ENCODE peak calls at places on chromosomes 5 and 9, in four cellular contexts. G, V, Q and D are unnamed samples.

GRCh38 chr9:34171753-34172535 is 6.9 kb upstream of the UBAP1 start:
- DNase-seq in Q (no peak), G (no peak), V (no peak), D (no peak)

GRCh38 chr5:90983148-90983547 is 400.0 kb downstream of the ARRDC3 start:
- DNase-seq in Q (peak), V (peak), G (peak), D (peak)

GRCh38 chr9:13279284-13280162 is at the start of gene MPDZ:
- DNase-seq in Q (peak), V (peak), G (peak), D (peak)

GRCh38 chr9:72991772-72992171 is 38.9 kb upstream of the ALDH1A1 start:
- DNase-seq in Q (no peak), G (no peak), V (no peak), D (no peak)

GRCh38 chr5:143176048-143176447 is 227.4 kb downstream of the NR3C1 start:
- DNase-seq in G (no peak), Q (no peak), V (no peak), D (no peak)

GRCh38 chr5:62143268-62144229 is 162.5 kb upstream of the KIF2A start:
- DNase-seq in V (no peak), G (no peak), Q (no peak), D (no peak)

GRCh38 chr5:134902071-134902801 is 2.7 kb upstream of the PCBD2 start:
- DNase-seq in V (no peak), Q (peak), G (no peak), D (peak)

GRCh38 chr5:37603072-37603471 is 224.0 kb downstream of the WDR70 start:
- DNase-seq in V (no peak), G (no peak), Q (no peak), D (no peak)

GRCh38 chr9:125888220-125888619 is 141.0 kb downstream of the PBX3 start:
- DNase-seq in V (no peak), Q (no peak), G (no peak), D (no peak)

GRCh38 chr5:51398875-51399635 is 15.8 kb downstream of the ISL1 start:
- DNase-seq in Q (no peak), V (no peak), G (no peak), D (no peak)

GRCh38 chr5:147310059-147310704 is 75.4 kb downstream of the STK32A start:
- DNase-seq in Q (no peak), V (peak), G (peak), D (peak)

GRCh38 chr5:65329266-65329665 is 152.5 kb downstream of the ADAMTS6 start:
- DNase-seq in Q (no peak), G (no peak), V (no peak), D (peak)

GRCh38 chr9:121851641-121852091 is 200.2 kb downstream of the DAB2IP start:
- DNase-seq in V (no peak), Q (no peak), G (no peak), D (no peak)

GRCh38 chr5:52063186-52063585 is 679.9 kb downstream of the ISL1 start:
- DNase-seq in Q (no peak), G (no peak), V (no peak), D (no peak)

GRCh38 chr5:98963019-98963418 is 34.2 kb upstream of the CHD1 start:
- DNase-seq in Q (no peak), V (no peak), G (no peak), D (no peak)
- H3K4me3 ChIP-seq in Q (no peak), V (no peak), G (no peak), D (no peak)

GRCh38 chr9:101028346-101029299 is at the start of gene PLPPR1:
- DNase-seq in G (peak), V (peak), Q (peak), D (peak)

GRCh38 chr9:101027246-101027645 is 1.3 kb upstream of the PLPPR1 start:
- DNase-seq in G (no peak), Q (peak), V (no peak), D (no peak)

GRCh38 chr9:101027733-101028345 is 688 bp upstream of the PLPPR1 start:
- DNase-seq in Q (no peak), V (no peak), G (no peak), D (no peak)

GRCh38 chr9:101029300-101030021 is 934 bp downstream of the PLPPR1 start:
- DNase-seq in V (no peak), G (no peak), Q (peak), D (no peak)

DNA sequence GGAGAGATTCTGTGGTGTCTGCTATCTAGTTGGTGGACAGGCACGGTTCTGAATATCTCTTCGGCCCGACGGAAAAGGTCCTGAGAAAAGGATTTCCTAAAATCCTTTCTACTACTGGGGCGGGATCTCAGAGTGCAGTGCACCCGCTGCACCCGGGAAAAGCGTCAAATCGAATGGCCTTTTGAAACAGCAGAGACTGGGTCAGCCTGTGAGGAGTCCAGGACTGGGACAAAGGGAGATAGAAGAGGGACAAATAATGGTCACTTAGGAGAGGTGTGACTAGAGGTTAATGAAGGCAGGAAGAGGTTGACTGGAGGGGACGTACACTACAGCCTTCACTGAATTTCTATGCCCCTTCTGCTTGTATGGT is 1.5 kb downstream of the PLPPR1 start:
- DNase-seq in V (no peak), Q (no peak), G (no peak), D (no peak)
- H3K4me3 ChIP-seq in V (no peak), Q (peak), G (no peak), D (no peak)

GRCh38 chr9:97038551-97038908 is 412 bp downstream of the CTSV start:
- DNase-seq in V (no peak), G (no peak), Q (no peak), D (no peak)
- H3K4me3 ChIP-seq in V (peak), G (peak), Q (peak), D (peak)

GRCh38 chr9:137306546-137307254 is 4.6 kb upstream of the NRARP start:
- DNase-seq in Q (no peak), G (no peak), V (no peak), D (no peak)
- H3K4me3 ChIP-seq in Q (no peak), G (no peak), V (no peak), D (no peak)

GRCh38 chr5:43602456-43602817 is 543 bp upstream of the NNT start:
- DNase-seq in Q (peak), V (peak), G (no peak), D (peak)
- H3K4me3 ChIP-seq in Q (peak), V (peak), G (peak), D (peak)

GRCh38 chr5:95673076-95673475 is 9.7 kb downstream of the SPATA9 start:
- DNase-seq in V (no peak), G (no peak), Q (no peak), D (no peak)
- H3K4me3 ChIP-seq in V (no peak), G (no peak), Q (no peak), D (no peak)

DNA sequence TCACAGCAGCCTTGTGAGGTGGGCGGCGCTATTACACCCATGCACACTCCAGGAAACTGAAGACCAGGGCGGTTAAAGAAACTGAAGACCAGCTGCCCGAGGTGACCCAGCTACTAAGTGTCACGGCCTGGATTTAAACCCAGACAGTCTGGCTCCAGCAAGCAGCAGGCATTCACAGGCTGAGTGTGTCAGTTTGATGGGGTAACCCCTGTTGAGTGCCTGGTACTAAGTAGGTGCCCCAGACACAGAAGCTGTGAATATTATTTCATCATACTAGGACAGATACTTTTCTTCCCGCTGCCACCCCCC is 7.3 kb downstream of the ENG start:
- DNase-seq in G (no peak), Q (peak), V (no peak), D (peak)
- H3K4me3 ChIP-seq in G (no peak), Q (peak), V (no peak), D (no peak)